ENCODE peak calls at places on chromosomes 2 and 18, in six cellular contexts. I, F, N, E, L and Z are unnamed samples.
A peak's percentile ranks its signal among the peaks of the same experiment; 100 is the strongest.

GRCh38 chr2:74441690-74442482 is at the start of gene RTKN:
- DNase-seq in E (no peak), I (peak; percentile 82), N (no peak), F (peak; percentile 87), L (peak; percentile 68), Z (peak; percentile 41)

GRCh38 chr18:34018358-34018757 is 206.4 kb downstream of the NOL4 start:
- DNase-seq in L (no peak), E (no peak), F (no peak), I (no peak), N (no peak), Z (no peak)

GRCh38 chr2:31980674-31981356 is 30.0 kb downstream of the MEMO1 start:
- DNase-seq in N (no peak), L (no peak), I (no peak), E (no peak), F (peak; percentile 33), Z (peak; percentile 46)

GRCh38 chr2:153548536-153548935 is 70.0 kb upstream of the RPRM start:
- DNase-seq in L (no peak), I (no peak), E (no peak), N (no peak), F (no peak), Z (no peak)

GRCh38 chr2:185738679-185739472 is at the start of gene FSIP2:
- DNase-seq in I (peak; percentile 47), N (no peak), F (peak; percentile 96), E (peak; percentile 70), L (peak; percentile 30), Z (peak; percentile 92)

GRCh38 chr2:141554810-141555209 is 576.0 kb downstream of the LRP1B start:
- DNase-seq in F (peak; percentile 34), L (no peak), N (no peak), I (no peak), E (no peak), Z (peak; percentile 63)

GRCh38 chr2:156445311-156446218 is 9.4 kb downstream of the GPD2 start:
- DNase-seq in E (no peak), F (no peak), L (no peak), N (no peak), I (no peak), Z (no peak)

GRCh38 chr2:97677480-97677879 is 8.0 kb downstream of the C2orf92 start:
- DNase-seq in I (no peak), F (no peak), L (no peak), N (no peak), E (no peak), Z (no peak)

GRCh38 chr2:190867182-190867581 is 13.4 kb upstream of the GLS start:
- DNase-seq in E (no peak), I (no peak), N (no peak), L (no peak), F (no peak), Z (no peak)

GRCh38 chr18:10442551-10442971 is 11.9 kb upstream of the APCDD1 start:
- DNase-seq in L (no peak), F (no peak), N (no peak), I (no peak), E (no peak), Z (no peak)

GRCh38 chr2:236369606-236370005 is 105.4 kb upstream of the ASB18 start:
- DNase-seq in N (no peak), I (no peak), L (peak; percentile 64), E (no peak), F (peak; percentile 20), Z (no peak)

GRCh38 chr2:21928292-21928691 is 804.5 kb downstream of the TDRD15 start:
- DNase-seq in E (no peak), N (no peak), L (no peak), F (no peak), I (no peak), Z (no peak)

GRCh38 chr2:104939570-104940235 is 85.8 kb downstream of the POU3F3 start:
- DNase-seq in I (no peak), F (no peak), E (no peak), L (no peak), N (no peak), Z (no peak)

GRCh38 chr2:119283873-119284331 is 60.3 kb downstream of the STEAP3 start:
- DNase-seq in E (peak; percentile 85), F (no peak), I (no peak), L (peak; percentile 69), N (peak; percentile 94), Z (no peak)

GRCh38 chr2:116510117-116510671 is 1304.3 kb upstream of the DDX18 start:
- DNase-seq in L (no peak), I (no peak), E (no peak), F (peak; percentile 34), N (no peak), Z (peak; percentile 14)

DNA sequence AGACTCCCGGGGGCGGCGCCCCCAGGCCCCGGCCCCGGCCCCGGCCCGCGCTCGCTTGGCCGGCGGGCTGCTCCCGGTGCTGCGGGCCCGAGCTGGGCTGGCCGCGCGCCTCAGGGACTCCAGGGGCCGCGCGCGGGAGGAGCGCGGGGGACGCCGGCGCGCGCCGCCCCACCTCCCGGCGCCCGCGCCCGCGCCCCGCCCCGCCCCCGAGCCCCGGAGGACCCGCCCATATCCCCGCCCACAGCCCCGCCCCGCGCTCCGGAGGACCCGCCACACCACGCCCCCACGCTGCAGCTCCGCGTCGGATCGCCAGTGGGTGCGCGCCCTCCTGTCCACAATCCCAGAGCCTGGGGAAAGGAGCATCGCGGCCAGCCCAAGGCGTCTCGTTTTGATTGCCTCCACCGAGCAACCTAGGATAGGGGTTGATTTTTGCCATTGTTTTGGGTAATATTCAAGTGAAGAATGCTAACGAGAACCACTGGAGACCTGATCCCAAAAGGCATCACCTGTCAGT is at the start of gene PARD6G:
- DNase-seq in L (peak; percentile 77), E (peak; percentile 82), N (peak; percentile 47), I (peak; percentile 83), F (peak; percentile 68), Z (peak; percentile 80)
- TF ChIP-seq CTCF in L (no peak), E (no peak), N (no peak), I (peak; percentile 21), F (no peak), Z (no peak)

DNA sequence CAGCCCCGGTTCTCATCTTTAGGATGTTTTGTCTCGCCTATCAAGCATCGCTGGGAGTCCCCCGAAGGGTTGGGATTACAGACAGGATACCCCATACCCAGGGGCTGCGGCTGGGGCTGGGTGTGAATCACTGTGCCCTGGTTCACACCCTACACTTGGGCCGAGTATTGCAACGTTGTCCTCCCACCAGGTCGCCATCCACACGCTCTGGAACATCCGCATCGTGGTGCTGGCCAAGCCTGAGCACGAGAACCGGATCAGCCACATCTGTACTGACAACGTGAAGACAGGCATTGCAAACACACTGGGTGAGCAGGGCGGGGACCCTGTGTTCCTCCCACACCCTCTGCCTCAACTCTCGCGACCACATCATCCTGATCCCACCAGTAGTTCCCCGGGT is 87.4 kb upstream of the ATG16L1 start:
- DNase-seq in L (no peak), I (no peak), E (no peak), F (no peak), N (no peak), Z (no peak)
- H3K27me3 ChIP-seq in L (no peaks in the 10 kb centered on the region), I (no peaks in the 10 kb centered on the region), E (peaks cover 8% of the 10 kb centered on the region), F (no peaks in the 10 kb centered on the region), N (no peaks in the 10 kb centered on the region), Z (no peaks in the 10 kb centered on the region)

DNA sequence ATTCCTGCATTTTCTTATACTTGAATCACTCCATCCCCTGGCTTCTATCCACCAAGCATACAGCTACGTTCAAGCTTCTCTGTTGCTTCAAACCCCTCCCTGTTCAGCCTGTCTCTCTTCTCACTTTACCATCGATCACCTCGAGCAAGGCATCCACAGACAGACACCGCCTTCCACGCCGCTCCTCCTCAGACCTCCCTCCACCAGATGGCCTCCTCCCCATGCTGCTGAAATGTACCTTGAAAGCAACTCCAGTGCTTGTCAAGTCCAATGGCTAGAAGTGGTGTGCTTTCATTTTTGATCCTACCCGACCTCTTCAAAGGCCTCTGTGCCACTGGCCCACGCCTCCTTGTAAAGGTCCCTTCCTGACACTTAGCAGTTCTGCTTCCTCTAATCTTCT is 131.3 kb upstream of the ACAA2 start:
- DNase-seq in N (no peak), E (no peak), L (no peak), I (no peak), F (peak; percentile 40), Z (peak; percentile 21)
- TF ChIP-seq CTCF in N (no peak), E (no peak), L (no peak), I (peak; percentile 13), F (peak; percentile 33), Z (peak; percentile 17)

DNA sequence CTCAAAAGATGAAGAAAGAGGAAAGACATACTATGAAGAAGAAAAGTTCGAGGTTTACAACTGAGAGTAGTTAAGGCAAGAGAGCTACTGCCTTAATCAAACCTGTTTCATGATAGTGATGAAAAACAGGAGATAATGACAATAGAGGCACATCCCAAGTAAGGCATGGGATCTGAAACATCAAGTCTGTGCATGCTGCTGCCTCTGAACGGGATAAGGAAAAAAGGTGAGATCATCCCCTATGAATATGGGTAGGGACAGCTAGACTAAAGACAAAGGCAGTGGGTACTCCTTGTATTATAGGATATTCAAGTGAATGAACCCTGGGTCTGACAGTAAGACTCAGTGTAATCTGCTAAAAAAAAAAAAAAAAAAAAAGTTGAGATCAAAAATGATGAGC is 3.0 kb downstream of the EXOC6B start:
- DNase-seq in E (no peak), L (no peak), N (no peak), I (no peak), F (no peak), Z (no peak)
- H3K27me3 ChIP-seq in E (no peaks in the 10 kb centered on the region), L (no peaks in the 10 kb centered on the region), N (no peaks in the 10 kb centered on the region), I (no peaks in the 10 kb centered on the region), F (no peaks in the 10 kb centered on the region), Z (no peaks in the 10 kb centered on the region)

DNA sequence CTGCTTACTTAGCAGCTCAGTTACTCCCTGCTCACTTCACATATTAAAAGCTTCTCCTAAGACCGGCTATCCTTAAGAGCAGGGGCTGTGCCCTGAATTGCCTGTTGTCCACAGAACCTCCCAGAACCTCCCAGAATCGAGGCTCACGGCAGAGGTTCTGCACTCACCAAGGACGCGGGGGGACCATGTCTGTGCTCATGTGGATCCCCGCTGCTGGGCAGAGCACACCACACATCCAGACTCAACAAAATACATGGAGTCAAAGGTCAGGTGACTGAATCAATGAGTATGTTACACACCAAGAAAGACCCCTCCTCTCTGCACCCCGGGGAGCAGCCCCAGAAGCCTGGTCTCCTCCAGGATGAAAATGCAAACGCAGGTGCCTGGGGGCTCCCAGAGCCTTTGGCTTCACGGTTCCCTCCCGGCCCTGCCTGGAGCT is 149.0 kb downstream of the MBP start:
- DNase-seq in I (no peak), E (no peak), N (no peak), L (no peak), F (peak; percentile 31), Z (no peak)
- TF ChIP-seq CTCF in I (peak; percentile 70), E (no peak), N (no peak), L (no peak), F (no peak), Z (no peak)

DNA sequence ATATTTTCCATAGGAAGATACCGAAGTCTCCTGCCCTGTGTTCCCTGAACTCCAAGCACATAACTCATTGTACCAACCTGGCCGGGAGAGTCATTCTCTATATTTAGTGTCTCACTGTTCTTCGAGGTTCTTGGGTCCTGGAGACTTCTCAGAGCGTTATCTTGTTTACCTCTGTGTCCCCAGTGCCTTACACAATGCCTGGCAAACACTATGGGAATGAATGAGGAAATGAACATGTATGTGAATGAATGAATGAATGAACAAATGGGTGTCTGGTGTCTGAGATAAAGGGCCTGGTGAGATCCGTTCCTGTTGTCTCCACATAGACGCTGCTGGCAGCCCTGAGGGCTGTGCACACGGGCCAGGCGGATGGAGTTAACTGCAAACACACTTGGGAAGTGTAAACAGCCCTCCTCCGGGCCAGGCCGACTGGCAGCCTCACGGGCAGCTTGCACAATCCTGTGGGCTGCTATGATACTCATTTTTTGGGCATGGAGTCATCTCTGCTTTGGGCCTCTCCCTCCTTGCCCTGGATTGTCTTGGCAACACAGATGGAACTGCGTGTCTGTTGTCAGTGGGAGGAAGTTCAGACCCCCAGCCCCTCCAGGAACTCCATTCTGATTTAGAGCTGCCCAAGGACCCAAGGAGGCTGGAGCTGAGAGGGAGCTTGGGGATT is 124.2 kb downstream of the INHBB start:
- DNase-seq in I (peak; percentile 86), L (peak; percentile 88), E (peak; percentile 96), N (peak; percentile 92), F (no peak), Z (peak; percentile 97)
- H3K27me3 ChIP-seq in I (no peaks in the 10 kb centered on the region), L (no peaks in the 10 kb centered on the region), E (no peaks in the 10 kb centered on the region), N (no peaks in the 10 kb centered on the region), F (peaks cover 40% of the 10 kb centered on the region), Z (peaks cover 38% of the 10 kb centered on the region)